ENCODE peak calls at places on chromosomes 12 and 14, in seven cellular contexts. R, L, N, E, F, C and Y are unnamed samples.

GRCh38 chr14:31877333-31877798 is 199.7 kb upstream of the ARHGAP5 start:
- DNase-seq in R (no peak), L (no peak), N (no peak), E (no peak), F (no peak), C (no peak), Y (no peak)

GRCh38 chr14:69675246-69675583 is 63.8 kb downstream of the SUSD6 start:
- DNase-seq in R (no peak), L (no peak), N (no peak), E (no peak), F (no peak), C (no peak), Y (no peak)

GRCh38 chr12:122086088-122086487 is 7.5 kb downstream of the MLXIP start:
- DNase-seq in R (no peak), L (no peak), N (no peak), E (no peak), F (no peak), C (no peak), Y (no peak)

GRCh38 chr14:81625343-81625742 is 91.7 kb upstream of the SEL1L start:
- DNase-seq in R (no peak), L (no peak), N (peak), E (peak), F (peak), C (no peak), Y (peak)

GRCh38 chr12:100123316-100124095 is 19.2 kb downstream of the BLTP3B start:
- DNase-seq in R (no peak), L (no peak), N (no peak), E (no peak), F (no peak), C (no peak), Y (no peak)

GRCh38 chr12:109698820-109699219 is 14.8 kb upstream of the FAM222A start:
- DNase-seq in R (no peak), L (no peak), N (no peak), E (no peak), F (no peak), C (no peak), Y (no peak)

GRCh38 chr14:24368562-24369252 is 723 bp downstream of the NFATC4 start:
- DNase-seq in R (peak), L (no peak), N (peak), E (no peak), F (peak), C (no peak), Y (no peak)

GRCh38 chr12:130288201-130288600 is 49.5 kb upstream of the PIWIL1 start:
- DNase-seq in R (no peak), L (no peak), N (no peak), E (no peak), F (no peak), C (no peak), Y (no peak)

GRCh38 chr12:121300083-121300819 is 3.7 kb upstream of the CAMKK2 start:
- DNase-seq in R (no peak), L (no peak), N (no peak), E (no peak), F (no peak), C (no peak), Y (no peak)

GRCh38 chr14:51807355-51807754 is 53.1 kb upstream of the GNG2 start:
- DNase-seq in R (no peak), L (no peak), N (no peak), E (no peak), F (no peak), C (no peak), Y (no peak)

GRCh38 chr12:130433411-130433810 is 95.7 kb downstream of the PIWIL1 start:
- DNase-seq in R (no peak), L (no peak), N (no peak), E (no peak), F (no peak), C (no peak), Y (no peak)

GRCh38 chr12:93199831-93200236 is 177.9 kb upstream of the NUDT4 start:
- DNase-seq in R (no peak), L (no peak), N (no peak), E (no peak), F (no peak), C (no peak), Y (no peak)

GRCh38 chr14:37034410-37035285 is 137.8 kb downstream of the SLC25A21 start:
- DNase-seq in R (no peak), L (no peak), N (no peak), E (no peak), F (no peak), C (no peak), Y (no peak)

GRCh38 chr14:59305231-59305630 is 116.8 kb downstream of the DAAM1 start:
- DNase-seq in R (no peak), L (no peak), N (no peak), E (no peak), F (no peak), C (no peak), Y (peak)

GRCh38 chr12:42730286-42730685 is 140.7 kb upstream of the PRICKLE1 start:
- DNase-seq in R (no peak), L (no peak), N (no peak), E (no peak), F (no peak), C (no peak), Y (peak)

GRCh38 chr14:81509838-81510452 is 23.7 kb downstream of the SEL1L start:
- DNase-seq in R (no peak), L (no peak), N (peak), E (no peak), F (no peak), C (no peak), Y (no peak)

GRCh38 chr12:45988259-45988658 is 2.1 kb downstream of the SCAF11 start:
- DNase-seq in R (no peak), L (no peak), N (no peak), E (no peak), F (no peak), C (no peak), Y (peak)

GRCh38 chr12:13981296-13981962 is at the start of gene GRIN2B:
- DNase-seq in R (peak), L (no peak), N (peak), E (peak), F (no peak), C (no peak), Y (no peak)

GRCh38 chr14:37196604-37197420 is 925 bp upstream of the MIPOL1 start:
- DNase-seq in R (no peak), L (no peak), N (no peak), E (no peak), F (no peak), C (no peak), Y (peak)

GRCh38 chr12:95859947-95860850 is 1.4 kb downstream of the SNRPF start:
- DNase-seq in R (no peak), L (no peak), N (no peak), E (no peak), F (no peak), C (no peak), Y (no peak)

GRCh38 chr12:112418596-112419268 is at the start of gene PTPN11:
- DNase-seq in R (peak), L (peak), N (peak), E (peak), F (peak), C (peak), Y (peak)

GRCh38 chr14:71539660-71540285 is 392.5 kb upstream of the RGS6 start:
- DNase-seq in R (no peak), L (no peak), N (no peak), E (no peak), F (peak), C (no peak), Y (no peak)